ENCODE peak calls at places on chromosomes 5 and 9, in five cellular contexts. I is lower lobe of right lung, X is astrocyte of the cerebellum, Z is esophagus squamous epithelium, T is heart left ventricle. R is an unnamed sample.

GRCh38 chr9:112443200-112443599 is 43.4 kb upstream of the KIAA1958 start:
- DNase-seq in I (no peak), X (peak; percentile 12), Z (no peak), T (no peak), R (peak; percentile 64)

GRCh38 chr9:34570422-34571179 is 18.9 kb downstream of the CNTFR start:
- DNase-seq in I (no peak), X (no peak), Z (no peak), T (no peak), R (no peak)

GRCh38 chr5:98954392-98955028 is 25.7 kb upstream of the CHD1 start:
- DNase-seq in I (no peak), X (no peak), Z (no peak), T (no peak), R (no peak)

GRCh38 chr5:13601152-13601551 is 343.3 kb downstream of the DNAH5 start:
- DNase-seq in I (no peak), X (no peak), Z (no peak), T (no peak), R (no peak)

GRCh38 chr5:32836176-32836575 is 125.1 kb downstream of the NPR3 start:
- DNase-seq in I (no peak), X (no peak), Z (no peak), T (no peak), R (no peak)

GRCh38 chr5:31052937-31053658 is 140.4 kb upstream of the CDH6 start:
- DNase-seq in I (no peak), X (no peak), Z (no peak), T (no peak), R (no peak)

GRCh38 chr9:69645488-69645887 is 26.7 kb downstream of the APBA1 start:
- DNase-seq in I (peak; percentile 85), X (no peak), Z (no peak), T (no peak), R (no peak)

GRCh38 chr9:3035594-3036389 is 191.9 kb upstream of the PUM3 start:
- DNase-seq in I (no peak), X (no peak), Z (no peak), T (no peak), R (no peak)

GRCh38 chr9:136547508-136548215 is 1.8 kb upstream of the NOTCH1 start:
- DNase-seq in I (no peak), X (no peak), Z (no peak), T (no peak), R (no peak)

GRCh38 chr5:35240892-35241291 is 10.6 kb upstream of the PRLR start:
- DNase-seq in I (no peak), X (no peak), Z (no peak), T (no peak), R (no peak)

GRCh38 chr9:38068616-38068865 is 486 bp downstream of the SHB start:
- DNase-seq in I (no peak), X (no peak), Z (no peak), T (no peak), R (peak; percentile 69)

GRCh38 chr9:23702311-23702922 is 123.6 kb downstream of the ELAVL2 start:
- DNase-seq in I (no peak), X (no peak), Z (no peak), T (no peak), R (no peak)

GRCh38 chr5:160284271-160284670 is 28.1 kb downstream of the CCNJL start:
- DNase-seq in I (no peak), X (no peak), Z (no peak), T (no peak), R (no peak)

GRCh38 chr5:91848453-91848852 is 465.3 kb upstream of the ARRDC3 start:
- DNase-seq in I (no peak), X (peak; percentile 87), Z (no peak), T (no peak), R (peak; percentile 84)

GRCh38 chr5:139968547-139969261 is 74.4 kb downstream of the NRG2 start:
- DNase-seq in I (peak; percentile 89), X (peak; percentile 53), Z (peak; percentile 10), T (peak; percentile 83), R (peak; percentile 85)

GRCh38 chr9:133489253-133490190 is 10.6 kb upstream of the SLC2A6 start:
- DNase-seq in I (peak; percentile 43), X (peak; percentile 44), Z (no peak), T (no peak), R (no peak)

GRCh38 chr5:179421156-179421895 is 76.1 kb upstream of the ADAMTS2 start:
- DNase-seq in I (no peak), X (no peak), Z (no peak), T (no peak), R (no peak)

GRCh38 chr5:138408023-138408422 is 30.8 kb upstream of the REEP2 start:
- DNase-seq in I (no peak), X (no peak), Z (no peak), T (no peak), R (no peak)

GRCh38 chr9:80410106-80410505 is 838.3 kb downstream of the TLE4 start:
- DNase-seq in I (no peak), X (peak; percentile 32), Z (no peak), T (peak; percentile 19), R (peak; percentile 95)

GRCh38 chr5:54807421-54807820 is 178.0 kb downstream of the ESM1 start:
- DNase-seq in I (no peak), X (peak; percentile 43), Z (no peak), T (no peak), R (peak; percentile 80)

GRCh38 chr9:89317282-89317681 is 1.0 kb upstream of the SECISBP2 start:
- DNase-seq in I (no peak), X (no peak), Z (no peak), T (no peak), R (no peak)

GRCh38 chr5:56638768-56639238 is 176.5 kb upstream of the MAP3K1 start:
- DNase-seq in I (no peak), X (no peak), Z (no peak), T (no peak), R (no peak)

GRCh38 chr5:179300834-179301233 is 44.4 kb downstream of the ADAMTS2 start:
- DNase-seq in I (no peak), X (no peak), Z (no peak), T (peak; percentile 43), R (no peak)

GRCh38 chr5:88672644-88673493 is 210.1 kb downstream of the MEF2C start:
- DNase-seq in I (no peak), X (peak; percentile 85), Z (no peak), T (no peak), R (no peak)

GRCh38 chr9:121824651-121825480 is 173.4 kb downstream of the DAB2IP start:
- DNase-seq in I (no peak), X (no peak), Z (no peak), T (no peak), R (no peak)

GRCh38 chr9:69471433-69471832 is 146.4 kb downstream of the ENTREP1 start:
- DNase-seq in I (no peak), X (peak; percentile 38), Z (no peak), T (no peak), R (peak; percentile 13)

GRCh38 chr5:23742701-23743100 is 235.3 kb downstream of the PRDM9 start:
- DNase-seq in I (no peak), X (no peak), Z (no peak), T (no peak), R (no peak)

GRCh38 chr5:90015584-90016018 is 394.0 kb downstream of the CETN3 start:
- DNase-seq in I (no peak), X (no peak), Z (no peak), T (no peak), R (peak; percentile 69)

GRCh38 chr5:9456435-9457042 is 89.3 kb downstream of the SEMA5A start:
- DNase-seq in I (no peak), X (peak; percentile 89), Z (no peak), T (no peak), R (peak; percentile 85)

GRCh38 chr5:9453480-9454011 is 92.3 kb downstream of the SEMA5A start:
- DNase-seq in I (no peak), X (no peak), Z (no peak), T (no peak), R (no peak)

GRCh38 chr5:9455826-9456434 is 89.9 kb downstream of the SEMA5A start:
- DNase-seq in I (no peak), X (no peak), Z (no peak), T (no peak), R (no peak)

GRCh38 chr5:9454012-9454481 is 91.8 kb downstream of the SEMA5A start:
- DNase-seq in I (no peak), X (no peak), Z (no peak), T (no peak), R (no peak)

GRCh38 chr5:9454491-9454890 is 91.4 kb downstream of the SEMA5A start:
- DNase-seq in I (no peak), X (no peak), Z (no peak), T (no peak), R (no peak)
- H3K4me3 ChIP-seq in I (no peak overlapping the region), X (no peak overlapping the region), Z (no peak overlapping the region), T (no peak overlapping the region), R (no peak overlapping the region)

GRCh38 chr9:99936947-99937587 is 30.6 kb downstream of the STX17 start:
- DNase-seq in I (no peak), X (no peak), Z (no peak), T (no peak), R (no peak)

GRCh38 chr9:99925542-99925941 is 19.1 kb downstream of the STX17 start:
- DNase-seq in I (no peak), X (no peak), Z (no peak), T (no peak), R (no peak)

GRCh38 chr9:99929652-99930051 is 23.2 kb downstream of the STX17 start:
- DNase-seq in I (no peak), X (no peak), Z (no peak), T (no peak), R (no peak)

GRCh38 chr9:99931155-99931840 is 24.8 kb downstream of the STX17 start:
- DNase-seq in I (no peak), X (no peak), Z (no peak), T (no peak), R (peak; percentile 13)
- H3K4me3 ChIP-seq in I (no peak overlapping the region), X (no peak overlapping the region), Z (no peak overlapping the region), T (no peak overlapping the region), R (no peak overlapping the region)

GRCh38 chr9:16153221-16153620 is 600.4 kb downstream of the CCDC171 start:
- DNase-seq in I (no peak), X (no peak), Z (no peak), T (no peak), R (no peak)

GRCh38 chr9:16152276-16153065 is 599.6 kb downstream of the CCDC171 start:
- DNase-seq in I (no peak), X (no peak), Z (no peak), T (no peak), R (peak; percentile 37)

GRCh38 chr9:16157216-16157615 is 604.4 kb downstream of the CCDC171 start:
- DNase-seq in I (no peak), X (no peak), Z (no peak), T (no peak), R (no peak)

GRCh38 chr9:16155878-16156277 is 603.0 kb downstream of the CCDC171 start:
- DNase-seq in I (no peak), X (no peak), Z (no peak), T (no peak), R (no peak)

DNA sequence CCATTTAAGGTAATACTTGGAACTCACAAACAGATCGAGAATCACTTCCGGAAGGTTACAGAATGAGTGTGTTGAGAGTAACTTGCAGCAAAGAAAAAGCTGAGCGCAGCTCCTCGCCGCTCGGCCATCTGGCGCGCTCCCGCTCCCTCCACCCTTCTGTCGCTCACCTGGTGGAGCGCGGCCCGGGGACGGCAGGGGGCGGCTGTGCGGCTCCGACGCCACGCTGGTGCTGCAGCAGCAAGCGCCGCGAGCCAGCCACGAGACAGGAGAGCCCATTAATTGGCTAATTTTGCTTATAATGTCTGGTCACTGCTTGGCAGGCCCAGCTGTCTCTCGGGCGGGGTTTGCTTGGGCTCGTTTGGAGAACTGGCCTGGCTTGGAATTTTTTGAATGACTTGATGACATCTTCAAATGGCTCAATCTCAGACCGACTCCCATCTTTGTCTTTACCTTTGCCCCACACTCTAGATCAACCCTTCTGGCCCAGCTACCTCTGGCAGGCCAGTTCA is 601.8 kb downstream of the CCDC171 start:
- DNase-seq in I (no peak), X (no peak), Z (no peak), T (no peak), R (peak; percentile 30)
- H3K4me3 ChIP-seq in I (peak overlapping the region; percentile 19), X (no peak overlapping the region), Z (no peak overlapping the region), T (no peak overlapping the region), R (peak overlapping the region; percentile 4)

GRCh38 chr5:144191461-144191860 is 20.8 kb downstream of the KCTD16 start:
- DNase-seq in I (no peak), X (no peak), Z (no peak), T (no peak), R (no peak)
- H3K4me3 ChIP-seq in I (no peak overlapping the region), X (no peak overlapping the region), Z (no peak overlapping the region), T (no peak overlapping the region), R (no peak overlapping the region)